ENCODE peak calls at places on chromosomes 5 and 9, in eight cellular contexts. J, H, E, C, Y, X, F and D are unnamed samples.

GRCh38 chr9:76401580-76402354 is 7.5 kb upstream of the RFK start:
- DNase-seq in X (no peak), C (no peak), H (no peak), F (no peak), J (no peak), Y (no peak), E (no peak), D (no peak)

GRCh38 chr5:68288756-68289134 is 73.2 kb downstream of the PIK3R1 start:
- DNase-seq in E (no peak), X (no peak), F (peak; percentile 69), C (no peak), H (no peak), Y (no peak), J (no peak), D (peak; percentile 20)

GRCh38 chr5:157554180-157555030 is 21.2 kb downstream of the ADAM19 start:
- DNase-seq in H (no peak), X (no peak), F (no peak), C (no peak), Y (no peak), J (no peak), E (no peak), D (no peak)

GRCh38 chr5:6488021-6488420 is 39.4 kb downstream of the UBE2QL1 start:
- DNase-seq in Y (no peak), H (no peak), J (no peak), C (no peak), X (no peak), E (no peak), F (no peak), D (peak; percentile 0)

GRCh38 chr5:174166231-174167079 is 120.9 kb downstream of the NSG2 start:
- DNase-seq in C (peak; percentile 50), E (no peak), Y (no peak), H (no peak), X (no peak), F (no peak), J (no peak), D (no peak)

GRCh38 chr9:121359358-121360294 is 10.4 kb downstream of the STOM start:
- DNase-seq in J (no peak), F (no peak), X (peak; percentile 7), H (no peak), E (peak; percentile 58), Y (no peak), C (no peak), D (peak; percentile 52)

GRCh38 chr9:36436909-36437308 is 36.8 kb upstream of the RNF38 start:
- DNase-seq in E (no peak), X (no peak), Y (no peak), H (peak; percentile 73), J (no peak), C (no peak), F (no peak), D (no peak)

GRCh38 chr5:42241636-42242035 is 181.6 kb upstream of the GHR start:
- DNase-seq in E (no peak), Y (no peak), J (no peak), F (no peak), C (no peak), X (no peak), H (no peak), D (no peak)

GRCh38 chr5:36073595-36074216 is 7.0 kb upstream of the UGT3A2 start:
- DNase-seq in C (peak; percentile 50), X (no peak), J (no peak), Y (no peak), H (no peak), E (peak; percentile 28), F (no peak), D (no peak)

GRCh38 chr9:73649552-73649951 is 497.9 kb downstream of the ANXA1 start:
- DNase-seq in C (no peak), Y (no peak), H (no peak), E (no peak), F (no peak), J (no peak), X (no peak), D (no peak)

GRCh38 chr5:179906294-179906794 is 1.4 kb downstream of the TBC1D9B start:
- DNase-seq in C (peak; percentile 15), J (no peak), E (no peak), X (no peak), Y (no peak), H (no peak), F (no peak), D (no peak)

GRCh38 chr9:98707158-98708102 is 1.3 kb downstream of the GABBR2 start:
- DNase-seq in Y (peak; percentile 60), H (peak; percentile 72), E (peak; percentile 80), F (no peak), C (peak; percentile 94), X (peak; percentile 91), J (peak; percentile 43), D (peak; percentile 74)

GRCh38 chr9:90099262-90099982 is 494.6 kb downstream of the GADD45G start:
- DNase-seq in Y (no peak), J (no peak), X (no peak), C (peak; percentile 24), E (peak; percentile 49), F (no peak), H (no peak), D (peak; percentile 35)

GRCh38 chr5:33999986-34000385 is 7.9 kb downstream of the AMACR start:
- DNase-seq in H (no peak), F (no peak), E (no peak), J (no peak), C (no peak), Y (no peak), X (no peak), D (no peak)

GRCh38 chr5:172939045-172939444 is 20.2 kb upstream of the RPL26L1 start:
- DNase-seq in E (peak; percentile 48), J (no peak), H (peak; percentile 44), X (peak; percentile 36), F (no peak), Y (no peak), C (peak; percentile 50), D (no peak)

GRCh38 chr5:50623666-50624065 is 42.8 kb upstream of the PARP8 start:
- DNase-seq in F (no peak), J (no peak), Y (peak; percentile 7), X (no peak), C (no peak), H (no peak), E (no peak), D (no peak)

GRCh38 chr5:172035039-172035438 is 28.6 kb upstream of the FBXW11 start:
- DNase-seq in C (no peak), J (no peak), Y (peak; percentile 30), X (no peak), H (no peak), E (no peak), F (no peak), D (no peak)

GRCh38 chr5:32687167-32687831 is 23.8 kb upstream of the NPR3 start:
- DNase-seq in Y (no peak), H (no peak), E (peak; percentile 62), X (peak; percentile 40), F (no peak), J (no peak), C (no peak), D (peak; percentile 43)

GRCh38 chr5:150254363-150255154 is 35.0 kb downstream of the CAMK2A start:
- DNase-seq in H (no peak), C (no peak), X (no peak), F (no peak), Y (no peak), E (no peak), J (no peak), D (no peak)

GRCh38 chr9:101566904-101567724 is 27.7 kb downstream of the PPP3R2 start:
- DNase-seq in Y (peak; percentile 44), J (no peak), C (peak; percentile 45), X (peak; percentile 32), H (no peak), F (no peak), E (peak; percentile 81), D (peak; percentile 13)

GRCh38 chr5:60687927-60688720 is 11.8 kb downstream of the DEPDC1B start:
- DNase-seq in H (no peak), C (peak; percentile 31), J (peak; percentile 10), F (no peak), X (peak; percentile 21), Y (peak; percentile 45), E (peak; percentile 85), D (peak; percentile 21)

GRCh38 chr5:41835625-41836024 is 34.6 kb downstream of the OXCT1 start:
- DNase-seq in E (peak; percentile 92), C (peak; percentile 36), H (peak; percentile 64), X (peak; percentile 70), Y (peak; percentile 18), F (peak; percentile 70), J (peak; percentile 76), D (peak; percentile 79)